ENCODE peak calls at places on chromosome 21, in nine cellular contexts. One of them, this sample, is unnamed.

GRCh38 chr21:37503848-37504467 is 137.4 kb downstream of the DYRK1A start:
- DNase-seq in ureter: no peak
- DNase-seq in stimulated activated CD8-positive, alpha-beta memory T cell treated with anti-CD3 and anti-CD28 coated beads, Interleukin-7, amount 100 ng/mL, for 1 hour: no peak
- DNase-seq in posterior vena cava: no peak
- DNase-seq in T-helper 2 cell: no peak
- DNase-seq in choroid plexus epithelial cell: peak; percentile 95
- DNase-seq in NAMALWA: no peak
- DNase-seq in GM04504: peak; percentile 24
- DNase-seq in NCI-H1436: no peak
- DNase-seq in this sample: no peak

GRCh38 chr21:40793057-40793456 is 53.9 kb downstream of the DSCAM start:
- DNase-seq in choroid plexus epithelial cell: no peak
- DNase-seq in GM04504: no peak
- DNase-seq in NCI-H1436: no peak
- DNase-seq in posterior vena cava: no peak
- DNase-seq in ureter: no peak
- DNase-seq in NAMALWA: no peak
- DNase-seq in stimulated activated CD8-positive, alpha-beta memory T cell treated with anti-CD3 and anti-CD28 coated beads, Interleukin-7, amount 100 ng/mL, for 1 hour: no peak
- DNase-seq in T-helper 2 cell: no peak
- DNase-seq in this sample: no peak

GRCh38 chr21:45102391-45102932 is 28.1 kb downstream of the ADARB1 start:
- DNase-seq in posterior vena cava: no peak
- DNase-seq in T-helper 2 cell: no peak
- DNase-seq in NCI-H1436: no peak
- DNase-seq in NAMALWA: peak; percentile 28
- DNase-seq in choroid plexus epithelial cell: peak; percentile 60
- DNase-seq in ureter: no peak
- DNase-seq in stimulated activated CD8-positive, alpha-beta memory T cell treated with anti-CD3 and anti-CD28 coated beads, Interleukin-7, amount 100 ng/mL, for 1 hour: no peak
- DNase-seq in GM04504: peak; percentile 42
- DNase-seq in this sample: no peak

GRCh38 chr21:31326478-31327247 is 17.4 kb downstream of the TIAM1 start:
- DNase-seq in posterior vena cava: no peak
- DNase-seq in stimulated activated CD8-positive, alpha-beta memory T cell treated with anti-CD3 and anti-CD28 coated beads, Interleukin-7, amount 100 ng/mL, for 1 hour: no peak
- DNase-seq in GM04504: no peak
- DNase-seq in ureter: no peak
- DNase-seq in NCI-H1436: no peak
- DNase-seq in NAMALWA: peak; percentile 78
- DNase-seq in T-helper 2 cell: peak; percentile 12
- DNase-seq in choroid plexus epithelial cell: no peak
- DNase-seq in this sample: no peak

GRCh38 chr21:41924355-41924754 is 29.5 kb downstream of the C2CD2 start:
- DNase-seq in choroid plexus epithelial cell: peak; percentile 55
- DNase-seq in posterior vena cava: no peak
- DNase-seq in ureter: no peak
- DNase-seq in T-helper 2 cell: no peak
- DNase-seq in GM04504: no peak
- DNase-seq in stimulated activated CD8-positive, alpha-beta memory T cell treated with anti-CD3 and anti-CD28 coated beads, Interleukin-7, amount 100 ng/mL, for 1 hour: no peak
- DNase-seq in NAMALWA: no peak
- DNase-seq in NCI-H1436: no peak
- DNase-seq in this sample: no peak

GRCh38 chr21:28639742-28640141 is 352.9 kb downstream of the LTN1 start:
- DNase-seq in GM04504: peak; percentile 32
- DNase-seq in choroid plexus epithelial cell: peak; percentile 52
- DNase-seq in NCI-H1436: no peak
- DNase-seq in stimulated activated CD8-positive, alpha-beta memory T cell treated with anti-CD3 and anti-CD28 coated beads, Interleukin-7, amount 100 ng/mL, for 1 hour: no peak
- DNase-seq in T-helper 2 cell: no peak
- DNase-seq in posterior vena cava: no peak
- DNase-seq in NAMALWA: no peak
- DNase-seq in ureter: no peak
- DNase-seq in this sample: no peak

GRCh38 chr21:45894107-45894810 is 87.3 kb upstream of the COL6A1 start:
- DNase-seq in NCI-H1436: no peak
- DNase-seq in T-helper 2 cell: no peak
- DNase-seq in ureter: no peak
- DNase-seq in stimulated activated CD8-positive, alpha-beta memory T cell treated with anti-CD3 and anti-CD28 coated beads, Interleukin-7, amount 100 ng/mL, for 1 hour: no peak
- DNase-seq in choroid plexus epithelial cell: peak; percentile 79
- DNase-seq in GM04504: peak; percentile 52
- DNase-seq in NAMALWA: no peak
- DNase-seq in posterior vena cava: peak; percentile 89
- DNase-seq in this sample: no peak

GRCh38 chr21:33685613-33686197 is 43.4 kb downstream of the ITSN1 start:
- DNase-seq in posterior vena cava: no peak
- DNase-seq in stimulated activated CD8-positive, alpha-beta memory T cell treated with anti-CD3 and anti-CD28 coated beads, Interleukin-7, amount 100 ng/mL, for 1 hour: no peak
- DNase-seq in ureter: no peak
- DNase-seq in NAMALWA: no peak
- DNase-seq in T-helper 2 cell: no peak
- DNase-seq in choroid plexus epithelial cell: peak; percentile 88
- DNase-seq in NCI-H1436: no peak
- DNase-seq in GM04504: peak; percentile 62
- DNase-seq in this sample: no peak

GRCh38 chr21:44521301-44521927 is 18.6 kb downstream of the KRTAP10-1 start:
- DNase-seq in stimulated activated CD8-positive, alpha-beta memory T cell treated with anti-CD3 and anti-CD28 coated beads, Interleukin-7, amount 100 ng/mL, for 1 hour: no peak
- DNase-seq in NCI-H1436: no peak
- DNase-seq in ureter: no peak
- DNase-seq in GM04504: no peak
- DNase-seq in posterior vena cava: peak; percentile 72
- DNase-seq in choroid plexus epithelial cell: no peak
- DNase-seq in NAMALWA: no peak
- DNase-seq in T-helper 2 cell: no peak
- DNase-seq in this sample: peak; percentile 41

GRCh38 chr21:43311303-43311817 is 115.6 kb downstream of the SIK1 start:
- DNase-seq in choroid plexus epithelial cell: no peak
- DNase-seq in stimulated activated CD8-positive, alpha-beta memory T cell treated with anti-CD3 and anti-CD28 coated beads, Interleukin-7, amount 100 ng/mL, for 1 hour: no peak
- DNase-seq in NCI-H1436: peak; percentile 51
- DNase-seq in GM04504: no peak
- DNase-seq in ureter: no peak
- DNase-seq in T-helper 2 cell: no peak
- DNase-seq in NAMALWA: peak; percentile 25
- DNase-seq in posterior vena cava: no peak
- DNase-seq in this sample: no peak

This sample was measured in H7.